ENCODE peak calls at places on chromosomes 5 and 9, in four cellular contexts. V, E, Z and H are unnamed samples.

GRCh38 chr9:21927752-21928151 is 66.4 kb downstream of the CDKN2A start:
- DNase-seq in V (no peak), E (no peak), Z (no peak), H (no peak)

GRCh38 chr9:111631071-111631971 is at the start of gene DNAJC25:
- DNase-seq in V (peak; percentile 96), E (peak; percentile 98), Z (peak; percentile 97), H (peak; percentile 86)

GRCh38 chr9:77648458-77649108 is 461 bp upstream of the GNA14 start:
- DNase-seq in V (no peak), E (no peak), Z (no peak), H (no peak)

GRCh38 chr9:136151848-136152542 is 33.3 kb upstream of the TMEM250 start:
- DNase-seq in V (no peak), E (no peak), Z (no peak), H (no peak)

GRCh38 chr5:1800470-1801060 is 642 bp upstream of the NDUFS6 start:
- DNase-seq in V (peak; percentile 25), E (no peak), Z (no peak), H (peak; percentile 51)

GRCh38 chr5:135602882-135603721 is 24.3 kb upstream of the CXCL14 start:
- DNase-seq in V (no peak), E (no peak), Z (no peak), H (no peak)

GRCh38 chr5:37816883-37817282 is 23.0 kb downstream of the GDNF start:
- DNase-seq in V (no peak), E (no peak), Z (no peak), H (no peak)

GRCh38 chr5:118405650-118406061 is 582.7 kb downstream of the DTWD2 start:
- DNase-seq in V (no peak), E (no peak), Z (no peak), H (no peak)

GRCh38 chr5:143064207-143064606 is 294.0 kb downstream of the ARHGAP26 start:
- DNase-seq in V (no peak), E (no peak), Z (no peak), H (no peak)

GRCh38 chr5:135813758-135814157 is 20.7 kb upstream of the SLC25A48 start:
- DNase-seq in V (no peak), E (no peak), Z (no peak), H (no peak)

GRCh38 chr5:139904566-139905400 is 109.2 kb downstream of the PSD2 start:
- DNase-seq in V (no peak), E (no peak), Z (no peak), H (no peak)

GRCh38 chr9:89410709-89411111 is 87.2 kb downstream of the SEMA4D start:
- DNase-seq in V (no peak), E (no peak), Z (no peak), H (no peak)

GRCh38 chr5:180598316-180598701 is 7.0 kb upstream of the SCGB3A1 start:
- DNase-seq in V (no peak), E (no peak), Z (no peak), H (no peak)

GRCh38 chr5:15383469-15383868 is 116.5 kb upstream of the FBXL7 start:
- DNase-seq in V (peak; percentile 3), E (no peak), Z (no peak), H (no peak)

GRCh38 chr9:128259156-128259555 is 16.7 kb downstream of the GOLGA2 start:
- DNase-seq in V (no peak), E (no peak), Z (no peak), H (no peak)

GRCh38 chr5:178361657-178362445 is 129.2 kb upstream of the PHYKPL start:
- DNase-seq in V (no peak), E (no peak), Z (no peak), H (no peak)

GRCh38 chr9:124791106-124791505 is 14.2 kb downstream of the OLFML2A start:
- DNase-seq in V (no peak), E (no peak), Z (no peak), H (no peak)

GRCh38 chr5:97835128-97835527 is 652.1 kb upstream of the RIOK2 start:
- DNase-seq in V (no peak), E (no peak), Z (no peak), H (no peak)

GRCh38 chr5:140549237-140550144 is 2.0 kb downstream of the EIF4EBP3 start:
- DNase-seq in V (no peak), E (peak; percentile 37), Z (no peak), H (no peak)

GRCh38 chr9:129270903-129271431 is 92.9 kb upstream of the IER5L start:
- DNase-seq in V (no peak), E (no peak), Z (no peak), H (no peak)

GRCh38 chr5:173412151-173412550 is 83.9 kb upstream of the STC2 start:
- DNase-seq in V (no peak), E (no peak), Z (no peak), H (no peak)

GRCh38 chr5:10138385-10139057 is 111.2 kb downstream of the ATPSCKMT start:
- DNase-seq in V (no peak), E (no peak), Z (no peak), H (no peak)

GRCh38 chr5:163104496-163104895 is 332.9 kb upstream of the CCNG1 start:
- DNase-seq in V (no peak), E (no peak), Z (no peak), H (no peak)

GRCh38 chr5:159527546-159527945 is 197.3 kb upstream of the IL12B start:
- DNase-seq in V (no peak), E (no peak), Z (no peak), H (no peak)

GRCh38 chr5:34818717-34819116 is 20.2 kb upstream of the TTC23L start:
- DNase-seq in V (peak; percentile 33), E (no peak), Z (no peak), H (no peak)

GRCh38 chr5:141692919-141693848 is 11.2 kb upstream of the ARAP3 start:
- DNase-seq in V (no peak), E (peak; percentile 41), Z (no peak), H (no peak)

GRCh38 chr9:120934271-120934670 is 7.7 kb upstream of the TRAF1 start:
- DNase-seq in V (no peak), E (no peak), Z (no peak), H (no peak)

GRCh38 chr9:35481347-35481975 is 8.4 kb upstream of the RUSC2 start:
- DNase-seq in V (peak; percentile 54), E (peak; percentile 32), Z (peak; percentile 54), H (peak; percentile 43)

GRCh38 chr5:133309981-133310630 is 258.3 kb downstream of the HSPA4 start:
- DNase-seq in V (no peak), E (no peak), Z (no peak), H (no peak)

GRCh38 chr5:43313854-43314457 is 744 bp upstream of the HMGCS1 start:
- DNase-seq in V (no peak), E (no peak), Z (no peak), H (no peak)

GRCh38 chr5:146340260-146341081 is 1.8 kb downstream of the POU4F3 start:
- DNase-seq in V (peak; percentile 36), E (peak; percentile 66), Z (no peak), H (no peak)

GRCh38 chr9:113587471-113588031 is 124.0 kb downstream of the RGS3 start:
- DNase-seq in V (no peak), E (peak; percentile 78), Z (no peak), H (no peak)

GRCh38 chr5:93717162-93717561 is 24.2 kb downstream of the POU5F2 start:
- DNase-seq in V (peak; percentile 45), E (no peak), Z (no peak), H (no peak)

GRCh38 chr9:15149450-15149849 is 157.6 kb downstream of the TTC39B start:
- DNase-seq in V (no peak), E (no peak), Z (no peak), H (no peak)

GRCh38 chr9:615756-616155 is 225.7 kb upstream of the DMRT1 start:
- DNase-seq in V (no peak), E (no peak), Z (no peak), H (no peak)

GRCh38 chr5:98605010-98605425 is 168.4 kb upstream of the RGMB start:
- DNase-seq in V (no peak), E (no peak), Z (no peak), H (no peak)

GRCh38 chr9:130938652-130939404 is at the start of gene FIBCD1:
- DNase-seq in V (no peak), E (peak; percentile 100), Z (peak; percentile 29), H (no peak)
- TF ChIP-seq POLR2AphosphoS5 in V (no peak), E (no peak), Z (peak; percentile 69), H (no peak)

GRCh38 chr5:57436586-57436985 is 46.0 kb downstream of the ACTBL2 start:
- DNase-seq in V (no peak), E (no peak), Z (no peak), H (no peak)
- TF ChIP-seq TCF7L2 in V (no peak), E (no peak), Z (no peak), H (no peak)

GRCh38 chr5:126511961-126512360 is 83.1 kb downstream of the ALDH7A1 start:
- DNase-seq in V (no peak), E (no peak), Z (no peak), H (no peak)

GRCh38 chr5:126513703-126514102 is 81.3 kb downstream of the ALDH7A1 start:
- DNase-seq in V (no peak), E (no peak), Z (no peak), H (no peak)

GRCh38 chr5:126514159-126515141 is 80.6 kb downstream of the ALDH7A1 start:
- DNase-seq in V (no peak), E (peak; percentile 86), Z (no peak), H (no peak)

GRCh38 chr5:126513302-126513701 is 81.7 kb downstream of the ALDH7A1 start:
- DNase-seq in V (no peak), E (no peak), Z (no peak), H (no peak)

GRCh38 chr5:126512451-126512850 is 82.6 kb downstream of the ALDH7A1 start:
- DNase-seq in V (no peak), E (no peak), Z (no peak), H (no peak)
- TF ChIP-seq POLR2AphosphoS5 in V (no peak), E (no peak), Z (no peak), H (no peak)

DNA sequence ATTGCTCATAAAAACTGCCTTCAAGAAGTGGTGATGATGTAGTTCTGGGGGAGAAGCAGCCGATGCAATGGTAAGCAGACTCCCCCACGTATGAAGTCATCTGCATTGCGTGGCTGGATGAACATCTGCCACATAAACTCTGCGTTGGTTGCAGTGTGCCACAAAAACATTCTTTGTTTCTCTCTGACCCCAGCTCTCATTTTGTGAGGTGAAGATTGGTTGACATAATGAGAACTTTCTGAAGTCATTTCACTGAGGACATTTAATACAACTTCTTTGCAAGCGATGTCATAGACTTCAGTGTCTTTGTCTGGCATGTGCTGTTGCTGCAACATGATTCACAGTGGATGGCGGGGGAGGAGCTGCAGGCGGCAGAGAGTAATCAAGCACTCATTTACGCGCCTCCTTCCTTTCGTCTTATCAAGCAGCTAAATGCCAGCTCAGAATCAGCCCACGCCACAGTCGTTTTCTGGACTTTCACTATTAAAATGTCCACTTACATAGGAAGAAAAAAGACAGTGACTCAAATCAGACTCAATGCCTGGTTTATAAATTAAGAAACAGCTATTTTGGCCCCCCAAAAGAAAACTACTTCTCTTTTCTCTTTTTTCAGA is 91.5 kb upstream of the NFIL3 start:
- DNase-seq in V (no peak), E (peak; percentile 20), Z (no peak), H (peak; percentile 12)
- TF ChIP-seq TCF7L2 in V (no peak), E (no peak), Z (no peak), H (no peak)

DNA sequence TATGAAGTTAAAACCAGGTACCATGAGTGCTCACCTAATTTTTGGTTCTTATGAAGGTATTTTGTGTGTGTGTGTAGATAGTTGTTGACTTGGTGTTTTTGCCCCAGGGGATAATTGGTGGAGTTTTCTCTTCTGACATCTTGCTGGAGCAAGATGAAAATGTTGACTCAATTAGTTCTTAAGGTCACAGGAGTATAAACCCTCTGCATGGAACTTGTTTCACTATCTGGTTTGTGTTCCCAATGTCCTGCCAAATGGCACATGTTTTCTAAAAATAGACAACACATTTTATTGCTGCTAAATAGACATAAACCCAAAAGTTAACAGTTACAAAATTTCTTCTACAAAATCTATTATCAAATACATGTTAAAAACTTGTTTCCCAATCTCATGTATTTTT is 180.9 kb downstream of the FAM170A start:
- DNase-seq in V (no peak), E (no peak), Z (no peak), H (no peak)
- TF ChIP-seq POLR2AphosphoS5 in V (no peak), E (no peak), Z (no peak), H (no peak)